ENCODE peak calls at places on chromosomes 13 and 19, in five cellular contexts. C is SK-N-SH, Z is bronchial epithelial cell, L is lung, K is DND-41. Q is an unnamed sample. For H3K36me3, the result is how much of the 10 kb centered on the place peaks cover.

GRCh38 chr13:80399340-80400163 is 58.6 kb upstream of the SPRY2 start:
- DNase-seq in C (no peak), L (peak), Z (peak), K (no peak), Q (no peak)

GRCh38 chr13:66835040-66835628 is 395.0 kb downstream of the PCDH9 start:
- DNase-seq in K (no peak), Z (no peak), L (no peak), C (peak), Q (peak)

GRCh38 chr19:54473071-54473941 is at the start of gene CDC42EP5:
- DNase-seq in Z (peak), C (peak), L (no peak), K (no peak), Q (peak)

GRCh38 chr19:3096902-3097326 is 2.8 kb downstream of the GNA11 start:
- DNase-seq in C (no peak), L (no peak), Z (no peak), K (no peak), Q (no peak)

GRCh38 chr19:8481191-8481590 is 21.2 kb downstream of the PRAM1 start:
- DNase-seq in L (no peak), C (no peak), K (no peak), Z (no peak), Q (no peak)

GRCh38 chr13:63184693-63185092 is 1769.0 kb upstream of the PCDH20 start:
- DNase-seq in L (no peak), C (no peak), Z (peak), K (no peak), Q (peak)

GRCh38 chr19:30666301-30666803 is 294.2 kb downstream of the ZNF536 start:
- DNase-seq in C (peak), L (no peak), Z (no peak), K (peak), Q (peak)

GRCh38 chr19:51002542-51003311 is 1.3 kb upstream of the KLK8 start:
- DNase-seq in K (peak), Z (peak), L (no peak), C (peak), Q (peak)

GRCh38 chr19:35740108-35740422 is 2.2 kb downstream of the IGFLR1 start:
- DNase-seq in C (no peak), L (no peak), Z (no peak), K (no peak), Q (no peak)

GRCh38 chr13:28964831-28965230 is 144.7 kb downstream of the MTUS2 start:
- DNase-seq in L (no peak), Z (no peak), K (no peak), C (no peak), Q (no peak)

GRCh38 chr19:35178701-35179100 is 24.2 kb downstream of the FXYD5 start:
- DNase-seq in Z (no peak), K (no peak), L (no peak), C (no peak), Q (peak)

GRCh38 chr13:111142472-111142871 is 27.4 kb downstream of the ARHGEF7 start:
- DNase-seq in C (no peak), K (no peak), L (no peak), Z (no peak), Q (no peak)

GRCh38 chr19:18266863-18267686 is 7.2 kb downstream of the IQCN start:
- DNase-seq in L (no peak), K (no peak), Z (no peak), C (no peak), Q (no peak)

GRCh38 chr13:49457221-49457620 is 13.1 kb downstream of the SETDB2 start:
- DNase-seq in K (no peak), Z (peak), C (no peak), L (no peak), Q (no peak)

GRCh38 chr13:114151565-114152284 is 19.3 kb upstream of the RASA3 start:
- DNase-seq in L (no peak), K (no peak), C (no peak), Z (peak), Q (peak)

GRCh38 chr19:38650180-38650775 is 2.8 kb downstream of the ACTN4 start:
- DNase-seq in L (no peak), K (no peak), C (no peak), Z (peak), Q (peak)

GRCh38 chr13:56216221-56216620 is 924.5 kb upstream of the PRR20A start:
- DNase-seq in K (no peak), L (no peak), Z (no peak), C (no peak), Q (no peak)

GRCh38 chr19:33134571-33135041 is 2.7 kb downstream of the WDR88 start:
- DNase-seq in C (peak), K (no peak), L (no peak), Z (no peak), Q (peak)

GRCh38 chr19:10501971-10502523 is 1.1 kb downstream of the KEAP1 start:
- DNase-seq in Z (no peak), C (peak), K (peak), L (peak), Q (peak)

GRCh38 chr19:29771708-29772415 is 39.9 kb upstream of the CCNE1 start:
- DNase-seq in L (no peak), Z (peak), K (peak), C (peak), Q (peak)

GRCh38 chr13:81379183-81379582 is 1038.3 kb upstream of the SPRY2 start:
- DNase-seq in L (no peak), Z (no peak), K (no peak), C (no peak), Q (no peak)

GRCh38 chr13:98619556-98619955 is 42.6 kb upstream of the STK24 start:
- DNase-seq in C (no peak), K (no peak), Z (peak), L (no peak), Q (no peak)

GRCh38 chr19:11196406-11197287 is 698 bp downstream of the KANK2 start:
- DNase-seq in K (no peak), Z (no peak), C (peak), L (peak), Q (peak)

GRCh38 chr19:40089462-40089861 is 1.3 kb downstream of the ZNF780A start:
- DNase-seq in C (no peak), L (no peak), K (peak), Z (no peak), Q (no peak)

GRCh38 chr13:49679244-49679643 is 12.0 kb downstream of the EBPL start:
- DNase-seq in Z (no peak), K (peak), L (no peak), C (no peak), Q (peak)

GRCh38 chr13:20702530-20702929 is 969 bp upstream of the IL17D start:
- DNase-seq in C (no peak), L (no peak), Z (peak), K (no peak), Q (no peak)

GRCh38 chr13:30916991-30917390 is 10.9 kb downstream of the MEDAG start:
- DNase-seq in C (no peak), K (no peak), Z (no peak), L (no peak), Q (no peak)

GRCh38 chr13:46490129-46490528 is 62.8 kb upstream of the LRCH1 start:
- DNase-seq in K (no peak), Z (no peak), C (peak), L (no peak), Q (peak)

GRCh38 chr13:46487748-46488147 is 65.2 kb upstream of the LRCH1 start:
- DNase-seq in Z (no peak), K (no peak), C (no peak), L (no peak), Q (no peak)

GRCh38 chr13:46489586-46490023 is 63.4 kb upstream of the LRCH1 start:
- DNase-seq in Z (peak), K (no peak), L (no peak), C (no peak), Q (no peak)

GRCh38 chr13:46484561-46484960 is 68.4 kb upstream of the LRCH1 start:
- DNase-seq in K (no peak), L (no peak), C (no peak), Z (no peak), Q (no peak)

GRCh38 chr13:46486270-46486669 is 66.7 kb upstream of the LRCH1 start:
- DNase-seq in L (no peak), K (no peak), C (no peak), Z (no peak), Q (no peak)
- H3K36me3 ChIP-seq in L (under half), K (under half), C (under half), Z (under half), Q (under half)

GRCh38 chr19:991932-992669 is 8.0 kb downstream of the WDR18 start:
- DNase-seq in K (no peak), L (no peak), Z (no peak), C (no peak), Q (no peak)

GRCh38 chr19:991174-991931 is 7.2 kb downstream of the WDR18 start:
- DNase-seq in L (no peak), C (peak), K (peak), Z (no peak), Q (peak)

GRCh38 chr19:990119-990571 is 6.0 kb downstream of the WDR18 start:
- DNase-seq in C (no peak), L (no peak), Z (no peak), K (no peak), Q (peak)

GRCh38 chr19:989381-990081 is 5.4 kb downstream of the WDR18 start:
- DNase-seq in C (no peak), K (no peak), L (no peak), Z (no peak), Q (peak)

DNA sequence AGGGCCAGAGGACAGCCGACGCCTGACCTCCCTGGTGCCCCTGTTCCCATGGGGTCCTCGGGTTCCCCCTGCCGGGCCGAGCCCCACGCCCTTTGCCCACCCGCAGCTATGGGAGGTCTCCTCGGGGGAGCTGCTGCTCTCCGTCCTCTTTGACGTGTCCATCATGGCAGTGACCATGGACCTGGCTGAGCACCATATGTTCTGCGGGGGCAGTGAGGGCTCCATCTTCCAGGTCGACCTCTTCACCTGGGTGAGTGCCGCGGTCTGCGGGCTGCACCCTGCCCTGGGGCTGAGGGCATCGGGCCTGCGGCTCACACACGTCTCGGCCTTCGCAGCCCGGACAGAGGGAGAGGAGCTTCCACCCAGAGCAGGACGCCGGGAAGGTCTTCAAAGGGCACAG is 6.6 kb downstream of the WDR18 start:
- DNase-seq in C (no peak), L (no peak), Z (no peak), K (no peak), Q (no peak)
- H3K36me3 ChIP-seq in C (under half), L (under half), Z (under half), K (half or more), Q (under half)

GRCh38 chr13:112818040-112818697 is 128.3 kb downstream of the ATP11A start:
- DNase-seq in L (no peak), K (no peak), Z (no peak), C (no peak), Q (no peak)

GRCh38 chr13:112819816-112820215 is 130.0 kb downstream of the ATP11A start:
- DNase-seq in C (no peak), L (no peak), Z (no peak), K (no peak), Q (no peak)

GRCh38 chr13:112818698-112819045 is 128.8 kb downstream of the ATP11A start:
- DNase-seq in Z (no peak), C (no peak), L (no peak), K (no peak), Q (no peak)

GRCh38 chr13:112820318-112820717 is 130.5 kb downstream of the ATP11A start:
- DNase-seq in C (no peak), Z (no peak), L (no peak), K (no peak), Q (no peak)

DNA sequence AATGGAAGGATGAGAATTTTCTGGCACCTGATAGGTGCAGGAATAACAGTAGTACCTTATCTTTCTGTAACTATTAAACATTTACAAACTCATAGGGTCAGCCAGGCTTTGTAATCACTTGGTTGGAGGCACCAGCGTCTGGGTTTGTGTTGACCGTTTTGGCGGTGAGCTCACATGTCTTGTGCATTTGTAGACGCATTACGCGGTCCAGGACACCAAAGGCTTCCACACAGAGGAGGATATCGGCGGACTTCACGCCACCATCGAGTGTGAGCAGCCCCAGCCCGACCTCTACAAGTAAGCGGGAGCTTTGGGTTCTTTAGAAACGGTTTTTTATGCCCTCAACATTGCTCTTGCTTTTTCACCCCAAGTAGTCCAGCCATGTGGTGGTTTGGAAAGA is 129.3 kb downstream of the ATP11A start:
- DNase-seq in L (no peak), Z (no peak), C (no peak), K (no peak), Q (no peak)
- H3K36me3 ChIP-seq in L (under half), Z (under half), C (under half), K (half or more), Q (half or more)

GRCh38 chr19:45278087-45278486 is 27.0 kb downstream of the MARK4 start:
- DNase-seq in L (no peak), K (no peak), C (no peak), Z (no peak), Q (no peak)
- H3K36me3 ChIP-seq in L (under half), K (half or more), C (under half), Z (under half), Q (half or more)

GRCh38 chr19:16655727-16656126 is 4.2 kb downstream of the SMIM7 start:
- DNase-seq in Z (no peak), C (no peak), K (no peak), L (no peak), Q (no peak)
- H3K36me3 ChIP-seq in Z (under half), C (half or more), K (half or more), L (under half), Q (half or more)

DNA sequence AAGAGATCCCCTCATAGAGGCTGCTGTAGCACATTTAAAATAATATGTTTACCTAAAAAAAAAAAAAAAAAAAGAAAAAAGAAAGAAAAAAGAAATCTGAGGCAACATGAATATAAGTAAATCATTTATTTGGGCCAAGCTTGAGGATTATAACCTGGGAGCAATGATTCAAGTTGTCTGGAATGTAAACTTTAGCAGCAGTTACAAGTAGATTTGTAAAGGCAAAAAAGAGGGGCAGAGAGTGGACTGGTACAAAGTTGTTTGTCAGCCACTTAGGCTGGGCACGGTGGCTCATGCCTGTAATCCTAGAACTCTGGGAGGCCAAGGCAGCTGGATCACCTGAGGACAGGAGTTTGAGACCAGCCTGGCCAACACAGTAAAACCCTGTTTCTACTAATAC is 11.3 kb downstream of the ZNF43 start:
- DNase-seq in C (no peak), L (no peak), K (no peak), Z (no peak), Q (no peak)
- H3K36me3 ChIP-seq in C (half or more), L (under half), K (half or more), Z (under half), Q (half or more)

GRCh38 chr13:33115274-33115673 is 99.1 kb downstream of the KL start:
- DNase-seq in L (no peak), Z (no peak), K (no peak), C (no peak), Q (no peak)
- H3K36me3 ChIP-seq in L (under half), Z (under half), K (under half), C (under half), Q (under half)

DNA sequence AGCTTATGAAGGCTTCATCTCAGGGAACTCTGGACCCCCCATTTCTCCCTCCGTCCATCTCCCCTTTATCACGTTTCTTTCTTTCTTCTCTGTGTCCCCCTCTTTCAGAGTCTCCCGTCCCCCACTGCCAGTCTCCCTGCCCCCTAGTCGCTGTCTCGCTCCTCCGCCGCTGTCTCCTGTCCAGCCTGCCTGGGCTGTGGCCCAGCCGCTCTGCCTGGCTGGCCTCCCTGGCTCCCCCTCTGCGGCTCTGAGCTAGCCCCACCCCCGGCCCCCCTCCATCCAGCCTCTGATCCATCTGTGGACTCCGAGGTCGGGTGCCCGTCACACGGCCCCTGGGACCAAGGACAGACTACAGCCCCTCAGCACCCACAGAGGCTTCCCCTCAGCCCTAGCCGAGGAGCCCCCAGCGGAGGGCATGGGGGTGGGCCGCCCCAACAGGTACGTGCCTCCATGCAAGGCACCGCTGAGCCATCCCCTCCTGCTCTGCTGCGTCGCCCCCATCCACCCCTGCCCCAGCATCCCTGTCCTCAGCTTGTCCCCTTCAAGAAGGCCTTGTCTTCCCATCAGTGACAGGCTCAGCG is 1.1 kb upstream of the KCNJ14 start:
- DNase-seq in Z (no peak), L (no peak), C (peak), K (no peak), Q (no peak)
- H3K36me3 ChIP-seq in Z (under half), L (under half), C (under half), K (half or more), Q (half or more)

GRCh38 chr19:15177269-15178116 is 23.3 kb downstream of the NOTCH3 start:
- DNase-seq in K (no peak), C (peak), L (peak), Z (peak), Q (peak)
- H3K36me3 ChIP-seq in K (half or more), C (under half), L (under half), Z (under half), Q (half or more)

DNA sequence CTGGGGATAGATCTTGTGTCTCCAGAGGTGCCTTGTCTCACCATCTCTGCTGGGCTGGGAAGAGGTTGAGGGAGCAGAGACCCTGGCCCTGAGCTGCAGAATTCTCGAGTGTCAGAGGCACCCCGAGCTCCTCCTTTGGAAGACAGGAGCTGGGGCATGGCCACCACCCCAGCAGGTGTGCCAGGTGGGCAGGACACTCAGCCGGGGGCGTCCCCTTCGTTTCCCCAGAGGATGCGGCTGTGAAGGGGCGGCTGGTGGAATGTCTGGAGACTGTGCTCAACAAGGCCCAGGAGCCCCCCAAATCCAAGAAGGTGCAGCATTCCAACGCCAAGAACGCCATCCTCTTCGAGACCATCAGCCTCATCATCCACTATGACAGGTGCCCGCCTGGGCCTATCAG is 14.5 kb downstream of the FUZ start:
- DNase-seq in K (no peak), C (no peak), L (no peak), Z (no peak), Q (no peak)
- H3K36me3 ChIP-seq in K (half or more), C (under half), L (under half), Z (under half), Q (under half)

Q was measured in endodermal cell.